ENCODE peak calls at places on chromosomes 6 and 20, in four cellular contexts. Q is heart left ventricle, I is NCI-H1436, D is colonic mucosa. L is an unnamed sample.

GRCh38 chr20:37381621-37382538 is 35.9 kb downstream of the SRC start:
- DNase-seq in D (no peak), Q (no peak), I (peak), L (no peak)

GRCh38 chr6:5379647-5380242 is 118.4 kb downstream of the FARS2 start:
- DNase-seq in I (no peak), Q (no peak), D (peak), L (no peak)

GRCh38 chr6:82298012-82298411 is 50.5 kb upstream of the IBTK start:
- DNase-seq in Q (no peak), D (no peak), I (no peak), L (no peak)

GRCh38 chr6:148221580-148221979 is 121.1 kb upstream of the SASH1 start:
- DNase-seq in I (no peak), D (no peak), Q (no peak), L (no peak)

GRCh38 chr6:3232017-3232838 is 4.8 kb upstream of the TUBB2B start:
- DNase-seq in I (no peak), D (no peak), Q (no peak), L (no peak)

GRCh38 chr6:18308070-18308735 is 43.9 kb upstream of the DEK start:
- DNase-seq in D (no peak), Q (no peak), I (no peak), L (no peak)

GRCh38 chr20:58233881-58234528 is 5.6 kb upstream of the ANKRD60 start:
- DNase-seq in D (peak), I (no peak), Q (no peak), L (no peak)

GRCh38 chr6:134316733-134317431 is 1.0 kb downstream of the SGK1 start:
- DNase-seq in Q (no peak), I (no peak), D (no peak), L (no peak)

GRCh38 chr6:150312395-150312794 is 56.4 kb upstream of the IYD start:
- DNase-seq in D (no peak), Q (no peak), I (no peak), L (no peak)

GRCh38 chr20:36895036-36895435 is 19.1 kb downstream of the TLDC2 start:
- DNase-seq in I (no peak), D (no peak), Q (no peak), L (no peak)

GRCh38 chr6:7726416-7727149 is 684 bp downstream of the BMP6 start:
- DNase-seq in Q (no peak), I (no peak), D (no peak), L (no peak)

L was measured in dorsolateral prefrontal cortex.